ENCODE peak calls at places on chromosome 15, in six cellular contexts. C is anterior cingulate cortex, N is neural crest cell, H is fibroblast of villous mesenchyme, R is AG09309, W is cardiac septum. B is an unnamed sample.

GRCh38 chr15:58473720-58474119 is 41.9 kb downstream of the LIPC start:
- DNase-seq in H (peak), W (no peak), R (peak), C (no peak), N (no peak), B (no peak)

GRCh38 chr15:40746916-40747418 is 8.1 kb downstream of the RMDN3 start:
- DNase-seq in W (no peak), H (peak), N (no peak), R (peak), C (no peak), B (no peak)

GRCh38 chr15:31327674-31328424 is 1.2 kb downstream of the KLF13 start:
- DNase-seq in W (peak), R (no peak), C (peak), N (peak), H (peak), B (peak)

GRCh38 chr15:60006203-60006782 is 2.2 kb downstream of the FOXB1 start:
- DNase-seq in H (peak), R (no peak), N (no peak), W (no peak), C (no peak), B (peak)

GRCh38 chr15:40956543-40956982 is 3.3 kb downstream of the CHAC1 start:
- DNase-seq in C (no peak), R (no peak), H (no peak), N (no peak), W (no peak), B (no peak)

GRCh38 chr15:43253431-43254403 is 13.0 kb downstream of the TGM5 start:
- DNase-seq in C (peak), R (no peak), W (no peak), N (no peak), H (peak), B (no peak)

GRCh38 chr15:70907784-70908471 is 15.3 kb downstream of the LRRC49 start:
- DNase-seq in R (no peak), H (no peak), C (no peak), N (no peak), W (no peak), B (no peak)

GRCh38 chr15:67035886-67036285 is 29.5 kb upstream of the SMAD3 start:
- DNase-seq in R (peak), W (no peak), H (peak), N (no peak), C (no peak), B (no peak)

GRCh38 chr15:65208656-65209055 is 2.6 kb downstream of the CILP start:
- DNase-seq in C (no peak), N (no peak), H (no peak), W (no peak), R (no peak), B (no peak)

GRCh38 chr15:48559270-48559669 is 86.2 kb downstream of the FBN1 start:
- DNase-seq in H (peak), W (no peak), N (no peak), R (peak), C (no peak), B (no peak)

GRCh38 chr15:100058458-100058857 is 283.3 kb downstream of the ADAMTS17 start:
- DNase-seq in R (no peak), C (no peak), W (no peak), N (no peak), H (no peak), B (no peak)

GRCh38 chr15:63677778-63678177 is 80.6 kb downstream of the FBXL22 start:
- DNase-seq in W (no peak), C (no peak), H (no peak), R (no peak), N (no peak), B (no peak)

GRCh38 chr15:74663303-74664027 is 32.4 kb downstream of the EDC3 start:
- DNase-seq in R (no peak), C (no peak), N (no peak), W (no peak), H (no peak), B (no peak)

GRCh38 chr15:45425135-45425534 is 46.8 kb upstream of the GATM start:
- DNase-seq in C (no peak), R (no peak), H (no peak), W (no peak), N (no peak), B (no peak)

B was measured in glutamatergic neuron.